ENCODE peak calls at places on chromosomes 5 and 9, in five cellular contexts. P is transverse colon, Y is foreskin keratinocyte, L is H9, F is neural progenitor cell. W is an unnamed sample.
A peak's percentile ranks its signal among the peaks of the same experiment; 100 is the strongest.

GRCh38 chr5:84088996-84089395 is 295.7 kb downstream of the EDIL3 start:
- DNase-seq in P (no peak), Y (no peak), L (no peak), F (peak; percentile 16), W (no peak)

GRCh38 chr5:176743136-176743827 is 67.1 kb upstream of the UNC5A start:
- DNase-seq in P (no peak), Y (no peak), L (peak; percentile 55), F (peak; percentile 78), W (no peak)

GRCh38 chr5:83475540-83476469 is 4.3 kb downstream of the VCAN start:
- DNase-seq in P (no peak), Y (peak; percentile 29), L (no peak), F (peak; percentile 25), W (peak; percentile 60)

GRCh38 chr5:96302174-96302738 is 130.8 kb downstream of the PCSK1 start:
- DNase-seq in P (no peak), Y (no peak), L (peak; percentile 29), F (no peak), W (no peak)

GRCh38 chr5:134833340-134834032 is 12.3 kb upstream of the C5orf24 start:
- DNase-seq in P (no peak), Y (no peak), L (no peak), F (no peak), W (no peak)

GRCh38 chr5:135451581-135452360 is at the start of gene TIFAB:
- DNase-seq in P (no peak), Y (no peak), L (no peak), F (no peak), W (no peak)

GRCh38 chr9:80873861-80874260 is 815.5 kb downstream of the TLE1 start:
- DNase-seq in P (no peak), Y (no peak), L (no peak), F (no peak), W (no peak)

GRCh38 chr5:160315968-160316367 is 3.6 kb upstream of the CCNJL start:
- DNase-seq in P (peak; percentile 62), Y (peak; percentile 78), L (no peak), F (no peak), W (peak; percentile 87)

GRCh38 chr5:165805756-165806155 is 2300.3 kb downstream of the MAT2B start:
- DNase-seq in P (no peak), Y (no peak), L (peak; percentile 72), F (peak; percentile 47), W (no peak)

GRCh38 chr9:94881946-94882345 is 155.4 kb downstream of the AOPEP start:
- DNase-seq in P (no peak), Y (no peak), L (no peak), F (no peak), W (no peak)

GRCh38 chr9:137916540-137916939 is 39.0 kb downstream of the CACNA1B start:
- DNase-seq in P (no peak), Y (no peak), L (no peak), F (no peak), W (no peak)

GRCh38 chr9:115333671-115334070 is 215.7 kb upstream of the TNC start:
- DNase-seq in P (no peak), Y (no peak), L (no peak), F (no peak), W (peak; percentile 14)

GRCh38 chr5:131286400-131286715 is 22.5 kb downstream of the CDC42SE2 start:
- DNase-seq in P (no peak), Y (no peak), L (no peak), F (no peak), W (no peak)

GRCh38 chr9:16712800-16713199 is 157.7 kb downstream of the BNC2 start:
- DNase-seq in P (no peak), Y (no peak), L (no peak), F (peak; percentile 34), W (no peak)

GRCh38 chr5:178240772-178241171 is 8.2 kb upstream of the PHYKPL start:
- DNase-seq in P (no peak), Y (no peak), L (no peak), F (no peak), W (no peak)

GRCh38 chr5:98904786-98905185 is 24.0 kb downstream of the CHD1 start:
- DNase-seq in P (no peak), Y (peak; percentile 12), L (no peak), F (no peak), W (peak; percentile 45)

GRCh38 chr9:76321185-76321828 is 72.9 kb downstream of the RFK start:
- DNase-seq in P (no peak), Y (peak; percentile 66), L (no peak), F (no peak), W (peak; percentile 74)

GRCh38 chr5:150112211-150113046 is 26.1 kb upstream of the CSF1R start:
- DNase-seq in P (no peak), Y (no peak), L (peak; percentile 28), F (peak; percentile 73), W (peak; percentile 59)

GRCh38 chr5:65623482-65623881 is 651 bp downstream of the TRIM23 start:
- DNase-seq in P (no peak), Y (no peak), L (no peak), F (peak; percentile 6), W (no peak)

GRCh38 chr9:21070171-21070571 is 7.6 kb downstream of the IFNB1 start:
- DNase-seq in P (peak; percentile 13), Y (peak; percentile 79), L (peak; percentile 41), F (peak; percentile 8), W (peak; percentile 74)

GRCh38 chr5:102823441-102823874 is 68.4 kb downstream of the PAM start:
- DNase-seq in P (no peak), Y (no peak), L (no peak), F (no peak), W (no peak)

GRCh38 chr9:137222190-137223077 is at the start of gene RNF208:
- DNase-seq in P (no peak), Y (no peak), L (peak; percentile 54), F (peak; percentile 61), W (no peak)

GRCh38 chr5:177440990-177441780 is 5.4 kb upstream of the PRR7 start:
- DNase-seq in P (no peak), Y (no peak), L (no peak), F (no peak), W (no peak)

GRCh38 chr9:129822825-129823162 is 1.1 kb downstream of the TOR1A start:
- DNase-seq in P (no peak), Y (no peak), L (no peak), F (no peak), W (no peak)

GRCh38 chr5:123802298-123802951 is 290.4 kb downstream of the CSNK1G3 start:
- DNase-seq in P (no peak), Y (no peak), L (no peak), F (peak; percentile 33), W (no peak)

GRCh38 chr9:36358486-36358885 is 41.6 kb downstream of the RNF38 start:
- DNase-seq in P (no peak), Y (no peak), L (no peak), F (no peak), W (no peak)

GRCh38 chr5:154858972-154859950 is 834 bp downstream of the CNOT8 start:
- DNase-seq in P (no peak), Y (no peak), L (no peak), F (no peak), W (no peak)

GRCh38 chr5:55402199-55402598 is 94.4 kb downstream of the MTREX start:
- DNase-seq in P (no peak), Y (no peak), L (no peak), F (no peak), W (no peak)
- TF ChIP-seq CTCF in P (no peak), Y (peak; percentile 17), L (peak; percentile 61), F (peak; percentile 26), W (no peak)

DNA sequence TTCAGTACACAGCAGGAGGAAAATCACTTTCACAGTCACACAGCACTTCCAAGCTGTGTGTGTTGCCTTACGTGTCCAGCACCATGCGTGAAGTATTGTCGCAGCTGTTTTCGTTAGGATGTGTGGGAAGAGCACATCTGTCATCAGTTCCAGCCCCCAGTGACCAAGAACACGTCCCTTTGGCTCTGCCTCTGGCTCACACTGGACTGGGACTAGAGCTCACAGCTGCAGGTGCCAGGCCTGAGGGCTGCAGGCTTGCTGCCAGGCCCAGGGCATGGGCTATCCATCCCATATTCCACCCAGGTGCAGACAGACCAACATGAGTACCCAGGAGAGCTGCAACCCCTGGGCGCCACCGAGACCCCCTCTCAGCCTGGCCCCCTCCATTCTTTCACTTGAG is 60.5 kb upstream of the ANKRD33B start:
- DNase-seq in P (no peak), Y (no peak), L (no peak), F (no peak), W (no peak)
- H3K27ac ChIP-seq in P (no peak overlapping the region), Y (no peak overlapping the region), L (no peak overlapping the region), F (no peak overlapping the region), W (no peak overlapping the region)

GRCh38 chr5:31237159-31237558 is 43.7 kb downstream of the CDH6 start:
- DNase-seq in P (no peak), Y (no peak), L (no peak), F (no peak), W (no peak)

GRCh38 chr5:31236339-31236738 is 42.9 kb downstream of the CDH6 start:
- DNase-seq in P (no peak), Y (no peak), L (no peak), F (no peak), W (no peak)

GRCh38 chr5:31231171-31231570 is 37.7 kb downstream of the CDH6 start:
- DNase-seq in P (no peak), Y (no peak), L (no peak), F (no peak), W (no peak)

GRCh38 chr5:31235381-31235780 is 41.9 kb downstream of the CDH6 start:
- DNase-seq in P (no peak), Y (no peak), L (no peak), F (no peak), W (no peak)

DNA sequence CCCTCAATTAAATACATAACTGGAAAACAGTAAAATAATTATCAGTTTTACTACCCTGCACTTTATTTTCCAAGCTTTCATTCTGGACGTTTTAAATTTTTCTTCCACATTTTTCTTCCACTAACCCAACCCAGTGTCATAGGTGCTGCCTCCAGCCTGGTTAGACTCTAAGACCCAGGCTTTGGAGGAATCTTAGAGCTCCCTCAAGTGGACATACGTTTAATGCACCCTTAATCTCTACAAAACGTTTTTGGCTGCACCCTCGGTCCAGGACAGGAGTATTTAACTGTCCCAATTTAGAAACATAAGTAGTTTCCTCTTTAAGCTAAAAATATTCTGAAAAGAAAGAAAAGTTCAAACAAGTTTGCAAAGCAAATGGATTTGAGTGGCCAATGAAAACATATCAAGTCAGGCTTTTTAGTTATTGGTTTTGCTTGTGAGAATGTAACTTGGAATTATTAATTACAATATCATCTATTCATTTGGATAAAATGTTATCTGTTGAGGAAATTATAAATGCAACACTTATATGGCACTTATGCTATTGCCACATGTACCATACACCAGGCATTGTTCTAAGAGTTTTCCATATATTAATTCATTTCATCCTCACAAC is 38.9 kb downstream of the CDH6 start:
- DNase-seq in P (no peak), Y (peak; percentile 7), L (peak; percentile 38), F (peak; percentile 79), W (peak; percentile 67)
- TF ChIP-seq CTCF in P (peak; percentile 66), Y (peak; percentile 75), L (peak; percentile 90), F (peak; percentile 90), W (peak; percentile 83)

DNA sequence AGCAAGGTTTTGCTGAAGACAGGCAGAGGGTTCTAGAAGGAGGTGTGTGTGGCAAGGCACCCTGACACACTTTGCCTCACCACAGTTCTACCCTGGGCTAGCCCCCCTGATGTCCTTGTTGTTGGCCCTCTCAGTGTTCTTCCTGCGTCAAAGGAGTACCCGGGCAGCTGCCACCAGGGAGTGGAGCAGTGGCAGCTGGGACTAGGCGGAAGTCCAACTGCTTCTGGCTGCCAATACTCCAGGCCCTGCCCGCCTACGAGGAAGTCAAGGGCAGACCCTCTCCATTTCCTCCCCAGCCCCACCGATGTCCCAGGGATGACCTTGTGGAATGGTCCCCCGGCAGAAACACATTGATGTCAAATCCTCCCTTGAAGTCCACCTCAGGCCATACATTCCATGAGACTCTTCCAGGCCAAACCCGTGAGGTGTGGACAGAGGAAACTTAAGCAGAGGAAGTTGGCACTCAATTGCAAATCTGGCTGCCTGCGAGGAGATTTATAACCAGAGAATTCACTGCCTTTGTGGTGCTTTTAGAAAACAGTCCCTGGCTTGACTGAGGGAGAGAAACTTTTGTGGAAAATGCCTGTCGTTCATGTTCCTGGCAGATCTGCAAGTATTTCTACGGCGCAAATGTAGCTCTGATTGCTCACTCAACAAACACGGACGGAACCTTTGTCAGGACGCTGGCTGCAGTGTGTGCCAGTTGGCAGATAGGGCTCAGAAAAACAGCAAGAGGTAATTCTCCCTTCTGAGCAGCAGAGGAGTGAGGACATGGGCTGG is 339.7 kb downstream of the RAB3C start:
- DNase-seq in P (peak; percentile 72), Y (no peak), L (no peak), F (no peak), W (no peak)
- H3K27ac ChIP-seq in P (peak overlapping the region; percentile 67), Y (no peak overlapping the region), L (no peak overlapping the region), F (no peak overlapping the region), W (no peak overlapping the region)

W was measured in RWPE1.